ENCODE peak calls at places on chromosomes 2 and 18, in six cellular contexts. V, H, Z, A, I and C are unnamed samples.

GRCh38 chr2:53859354-53860159 is at the start of gene GPR75:
- DNase-seq in I (peak; percentile 78), H (no peak), A (peak; percentile 28), Z (no peak), V (no peak), C (no peak)

GRCh38 chr18:12038082-12038660 is 55.5 kb upstream of the ANKRD62 start:
- DNase-seq in H (no peak), A (no peak), Z (peak; percentile 41), V (no peak), I (peak; percentile 79), C (no peak)

GRCh38 chr18:13234528-13234795 is 15.9 kb downstream of the LDLRAD4 start:
- DNase-seq in Z (no peak), V (no peak), A (no peak), H (no peak), I (no peak), C (no peak)

GRCh38 chr18:69998523-69998987 is 50.9 kb upstream of the CD226 start:
- DNase-seq in I (no peak), V (no peak), A (no peak), Z (no peak), H (no peak), C (no peak)

GRCh38 chr2:85861180-85861579 is 27.6 kb downstream of the ST3GAL5 start:
- DNase-seq in A (no peak), I (no peak), H (no peak), Z (peak; percentile 74), V (no peak), C (no peak)

GRCh38 chr2:63604666-63605065 is 15.9 kb downstream of the MDH1 start:
- DNase-seq in Z (no peak), H (no peak), I (no peak), V (no peak), A (no peak), C (no peak)

GRCh38 chr18:34947711-34948125 is 93.5 kb upstream of the MAPRE2 start:
- DNase-seq in V (peak; percentile 54), A (no peak), I (no peak), H (no peak), Z (no peak), C (no peak)

GRCh38 chr18:35076556-35076955 is 35.3 kb downstream of the MAPRE2 start:
- DNase-seq in A (no peak), Z (no peak), H (no peak), V (no peak), I (no peak), C (no peak)

GRCh38 chr18:48330016-48330991 is 78.9 kb downstream of the ZBTB7C start:
- DNase-seq in A (no peak), V (peak; percentile 17), H (no peak), Z (no peak), I (no peak), C (no peak)

GRCh38 chr2:68317971-68318685 is 1.6 kb downstream of the CNRIP1 start:
- DNase-seq in V (no peak), A (no peak), Z (no peak), H (no peak), I (no peak), C (no peak)

GRCh38 chr2:238240761-238241711 is 1.2 kb upstream of the HES6 start:
- DNase-seq in I (no peak), V (no peak), A (peak; percentile 52), Z (peak; percentile 54), H (peak; percentile 76), C (peak; percentile 73)

GRCh38 chr18:63994783-63995399 is 25.0 kb downstream of the SERPINB8 start:
- DNase-seq in H (peak; percentile 58), V (peak; percentile 43), A (peak; percentile 39), I (no peak), Z (peak; percentile 51), C (peak; percentile 34)

GRCh38 chr2:8049851-8050571 is 631.8 kb upstream of the ID2 start:
- DNase-seq in I (no peak), Z (no peak), V (no peak), H (no peak), A (no peak), C (no peak)

GRCh38 chr2:20488136-20488705 is 41.3 kb downstream of the RHOB start:
- DNase-seq in A (no peak), V (no peak), H (no peak), Z (no peak), I (no peak), C (no peak)

GRCh38 chr2:127465258-127465657 is 47.0 kb downstream of the PROC start:
- DNase-seq in H (peak; percentile 17), Z (no peak), I (no peak), V (no peak), A (no peak), C (no peak)

GRCh38 chr2:74856004-74856578 is 22.2 kb downstream of the HK2 start:
- DNase-seq in V (peak; percentile 37), A (no peak), H (no peak), Z (no peak), I (no peak), C (no peak)

GRCh38 chr2:28528206-28528605 is 32.3 kb downstream of the PLB1 start:
- DNase-seq in V (no peak), Z (no peak), H (no peak), A (no peak), I (no peak), C (no peak)

GRCh38 chr2:26647981-26648380 is 6.8 kb upstream of the CIB4 start:
- DNase-seq in A (no peak), V (no peak), H (no peak), Z (no peak), I (no peak), C (no peak)

GRCh38 chr2:23624378-23624777 is 239.4 kb downstream of the KLHL29 start:
- DNase-seq in A (no peak), I (peak; percentile 9), V (peak; percentile 50), H (peak; percentile 57), Z (no peak), C (peak; percentile 19)

GRCh38 chr2:56448999-56449431 is 265.2 kb downstream of the CCDC85A start:
- DNase-seq in V (peak; percentile 86), Z (no peak), H (no peak), A (no peak), I (peak; percentile 87), C (peak; percentile 75)

GRCh38 chr2:150619607-150620330 is 132.3 kb upstream of the RND3 start:
- DNase-seq in H (no peak), I (peak; percentile 39), A (no peak), Z (no peak), V (peak; percentile 17), C (no peak)

GRCh38 chr2:180647651-180648050 is 332.8 kb upstream of the UBE2E3 start:
- DNase-seq in I (no peak), Z (no peak), V (no peak), A (no peak), H (no peak), C (no peak)

GRCh38 chr2:175366814-175367213 is 185.3 kb upstream of the ATP5MC3 start:
- DNase-seq in V (peak; percentile 47), I (no peak), Z (peak; percentile 19), A (peak; percentile 60), H (peak; percentile 83), C (peak; percentile 62)

GRCh38 chr2:241035818-241036396 is 37.5 kb downstream of the SNED1 start:
- DNase-seq in Z (peak; percentile 77), H (no peak), A (no peak), V (no peak), I (no peak), C (no peak)

GRCh38 chr2:75221872-75222271 is 22.6 kb upstream of the TACR1 start:
- DNase-seq in Z (no peak), V (no peak), I (no peak), H (no peak), A (no peak), C (no peak)

GRCh38 chr2:86441789-86442641 is 844 bp downstream of the KDM3A start:
- DNase-seq in I (peak; percentile 90), A (peak; percentile 67), Z (peak; percentile 81), V (peak; percentile 60), H (peak; percentile 80), C (peak; percentile 38)

GRCh38 chr2:81250270-81250669 is 945.7 kb upstream of the LRRTM1 start:
- DNase-seq in A (no peak), Z (no peak), H (no peak), I (no peak), V (no peak), C (no peak)

DNA sequence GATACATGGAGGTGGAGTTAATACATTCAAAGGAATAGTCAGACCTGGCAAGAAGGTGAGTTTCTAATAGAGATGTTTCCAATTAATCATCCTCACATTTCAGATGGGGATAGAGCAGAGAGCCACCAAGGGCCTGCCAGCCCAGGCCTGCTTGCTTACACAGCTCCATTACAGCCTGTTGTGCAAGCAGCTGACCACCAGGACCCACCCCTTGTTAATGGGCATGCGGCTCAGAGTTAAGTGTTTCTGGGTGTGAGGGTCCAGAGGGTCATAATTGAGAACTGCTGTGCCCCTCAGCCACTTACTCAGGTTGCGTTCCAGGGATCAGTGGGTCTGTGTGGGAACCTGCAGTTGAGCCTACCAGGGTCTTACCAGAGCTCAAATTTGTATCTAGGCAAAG is 199.8 kb downstream of the AGPS start:
- DNase-seq in V (no peak), A (no peak), H (no peak), I (no peak), Z (no peak), C (no peak)
- TF ChIP-seq CTCF in V (no peak), A (no peak), H (no peak), I (no peak), Z (no peak), C (no peak)

GRCh38 chr2:3298201-3298600 is 79.4 kb downstream of the EIPR1 start:
- DNase-seq in V (no peak), I (peak; percentile 12), H (no peak), A (no peak), Z (no peak), C (no peak)

GRCh38 chr2:3299130-3299529 is 78.5 kb downstream of the EIPR1 start:
- DNase-seq in Z (no peak), H (no peak), I (peak; percentile 32), A (no peak), V (no peak), C (no peak)

GRCh38 chr2:3299703-3300102 is 77.9 kb downstream of the EIPR1 start:
- DNase-seq in H (no peak), V (no peak), A (no peak), I (peak; percentile 16), Z (no peak), C (no peak)

GRCh38 chr2:3301001-3301400 is 76.6 kb downstream of the EIPR1 start:
- DNase-seq in Z (no peak), I (peak; percentile 4), H (no peak), V (no peak), A (no peak), C (no peak)

GRCh38 chr2:3300224-3300623 is 77.4 kb downstream of the EIPR1 start:
- DNase-seq in H (no peak), I (peak; percentile 35), V (no peak), A (no peak), Z (no peak), C (no peak)
- TF ChIP-seq CTCF in H (no peak), I (no peak), V (no peak), A (no peak), Z (no peak), C (no peak)

DNA sequence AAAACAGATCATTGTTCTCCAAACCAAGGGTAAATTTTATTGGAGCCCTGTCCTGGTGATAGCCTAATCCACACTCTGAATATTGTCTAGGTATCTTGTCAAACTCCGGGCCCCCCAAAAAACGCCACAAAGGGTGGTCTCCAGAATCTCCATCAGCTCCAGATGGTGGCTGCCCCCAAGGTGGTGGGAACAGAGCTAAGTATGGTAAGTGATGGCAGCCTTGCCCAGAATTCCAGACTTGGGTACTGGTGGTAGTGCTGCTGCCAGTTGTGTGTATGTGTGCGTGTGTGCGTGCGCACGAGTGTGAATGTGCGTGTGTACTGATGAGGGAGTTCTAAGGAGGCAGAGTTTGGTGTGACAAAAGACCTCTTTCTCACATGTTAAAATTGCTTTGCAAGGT is 51.2 kb downstream of the GREB1 start:
- DNase-seq in I (peak; percentile 44), H (no peak), A (no peak), V (no peak), Z (no peak), C (no peak)
- TF ChIP-seq CTCF in I (no peak), H (no peak), A (no peak), V (no peak), Z (no peak), C (no peak)

GRCh38 chr2:165016772-165017411 is 61.6 kb upstream of the SLC38A11 start:
- DNase-seq in H (peak; percentile 40), A (peak; percentile 39), I (no peak), Z (peak; percentile 65), V (peak; percentile 49), C (peak; percentile 39)
- TF ChIP-seq CTCF in H (peak; percentile 55), A (peak; percentile 52), I (peak; percentile 55), Z (peak; percentile 79), V (peak; percentile 71), C (peak; percentile 63)